ENCODE peak calls at places on chromosomes 13 and 19, in seven cellular contexts. T is stimulated activated CD4-positive, alpha-beta T cell treated with anti-CD3 and anti-CD28 coated beads, TNF-alpha, amount 100 ng/mL, for 4 hours; U is HS-5; G is small intestine; E is NCI-H510A treated with DMSO at 0.1 percent for 48 hours; Z is mesothelial cell of epicardium; A is astrocyte of the hippocampus. P is an unnamed sample.

GRCh38 chr19:16880884-16881554 is 7.8 kb upstream of the F2RL3 start:
- DNase-seq in T (no peak), U (no peak), G (no peak), E (no peak), Z (no peak), A (no peak), P (no peak)

GRCh38 chr13:32426981-32427851 is 714 bp downstream of the N4BP2L1 start:
- DNase-seq in T (peak), U (no peak), G (peak), E (peak), Z (peak), A (peak), P (peak)

GRCh38 chr13:51822106-51822840 is 18.3 kb upstream of the DHRS12 start:
- DNase-seq in T (no peak), U (no peak), G (no peak), E (peak), Z (no peak), A (no peak), P (no peak)

GRCh38 chr13:76822691-76823267 is 63.4 kb downstream of the KCTD12 start:
- DNase-seq in T (no peak), U (no peak), G (peak), E (no peak), Z (no peak), A (peak), P (no peak)

GRCh38 chr19:17052439-17052838 is 22.8 kb downstream of the HAUS8 start:
- DNase-seq in T (no peak), U (no peak), G (peak), E (peak), Z (no peak), A (peak), P (peak)

GRCh38 chr19:15871570-15871969 is 26.3 kb downstream of the CYP4F2 start:
- DNase-seq in T (no peak), U (no peak), G (peak), E (no peak), Z (no peak), A (no peak), P (no peak)

GRCh38 chr13:114118763-114119123 is 13.7 kb downstream of the RASA3 start:
- DNase-seq in T (no peak), U (no peak), G (no peak), E (no peak), Z (no peak), A (peak), P (peak)

GRCh38 chr19:17739121-17739875 is 12.0 kb upstream of the FCHO1 start:
- DNase-seq in T (no peak), U (no peak), G (no peak), E (no peak), Z (no peak), A (no peak), P (peak)

GRCh38 chr19:43430976-43431375 is 16.3 kb downstream of the TEX101 start:
- DNase-seq in T (no peak), U (no peak), G (no peak), E (no peak), Z (no peak), A (no peak), P (no peak)

GRCh38 chr19:42313840-42314755 is 989 bp downstream of the TMEM145 start:
- DNase-seq in T (no peak), U (no peak), G (no peak), E (no peak), Z (no peak), A (no peak), P (no peak)

GRCh38 chr13:99312493-99312883 is 5.3 kb upstream of the GPR183 start:
- DNase-seq in T (no peak), U (peak), G (no peak), E (no peak), Z (no peak), A (no peak), P (no peak)